ENCODE peak calls at places on chromosome 10, in four cellular contexts. N is astrocyte of the spinal cord, F is OCI-LY7, S is neural crest cell. D is an unnamed sample.

GRCh38 chr10:6657669-6658068 is 77.6 kb upstream of the PRKCQ start:
- DNase-seq in N (no peak), F (no peak), S (no peak), D (no peak)

GRCh38 chr10:62813453-62813852 is 2.7 kb downstream of the EGR2 start:
- DNase-seq in N (no peak), F (no peak), S (no peak), D (no peak)

GRCh38 chr10:78903351-78903940 is 165.3 kb upstream of the ZMIZ1 start:
- DNase-seq in N (no peak), F (no peak), S (no peak), D (no peak)

GRCh38 chr10:60572511-60573194 is 183.0 kb upstream of the ANK3 start:
- DNase-seq in N (peak), F (no peak), S (peak), D (peak)

GRCh38 chr10:122725768-122726167 is 26.1 kb upstream of the C10orf120 start:
- DNase-seq in N (no peak), F (no peak), S (no peak), D (no peak)

GRCh38 chr10:113316506-113316905 is 236.3 kb upstream of the HABP2 start:
- DNase-seq in N (no peak), F (no peak), S (no peak), D (no peak)

GRCh38 chr10:16954280-16955030 is 137.2 kb upstream of the RSU1 start:
- DNase-seq in N (no peak), F (no peak), S (no peak), D (no peak)

GRCh38 chr10:633279-634245 is 55.9 kb downstream of the DIP2C start:
- DNase-seq in N (no peak), F (no peak), S (no peak), D (no peak)

GRCh38 chr10:86765548-86765947 is 9.1 kb downstream of the BMPR1A start:
- DNase-seq in N (no peak), F (no peak), S (no peak), D (no peak)

GRCh38 chr10:75191821-75192568 is 18.6 kb upstream of the VDAC2 start:
- DNase-seq in N (peak), F (no peak), S (no peak), D (no peak)

GRCh38 chr10:43396061-43396927 is 12.7 kb downstream of the HNRNPF start:
- DNase-seq in N (peak), F (peak), S (peak), D (no peak)

GRCh38 chr10:3566627-3567026 is 218.4 kb downstream of the KLF6 start:
- DNase-seq in N (no peak), F (no peak), S (no peak), D (no peak)

GRCh38 chr10:82419981-82420380 is 545.0 kb downstream of the NRG3 start:
- DNase-seq in N (no peak), F (no peak), S (no peak), D (no peak)

GRCh38 chr10:90856261-90856660 is 1.6 kb downstream of the HTR7 start:
- DNase-seq in N (no peak), F (no peak), S (no peak), D (no peak)

GRCh38 chr10:132528064-132528800 is 9.4 kb upstream of the INPP5A start:
- DNase-seq in N (no peak), F (no peak), S (no peak), D (no peak)

GRCh38 chr10:131204406-131205152 is 106.9 kb downstream of the TCERG1L start:
- DNase-seq in N (no peak), F (no peak), S (no peak), D (no peak)

GRCh38 chr10:104925232-104925851 is 284.3 kb downstream of the SORCS3 start:
- DNase-seq in N (peak), F (peak), S (peak), D (peak)

GRCh38 chr10:76117949-76118348 is 686.5 kb downstream of the LRMDA start:
- DNase-seq in N (peak), F (no peak), S (no peak), D (no peak)

GRCh38 chr10:91901784-91902677 is 7.3 kb downstream of the FGFBP3 start:
- DNase-seq in N (peak), F (no peak), S (no peak), D (no peak)

GRCh38 chr10:124303662-124304418 is 114.9 kb downstream of the OAT start:
- DNase-seq in N (no peak), F (no peak), S (no peak), D (no peak)